ENCODE peak calls at places on chromosomes 6 and 20, in eight cellular contexts. J is stimulated activated CD4-positive, alpha-beta T cell treated with anti-CD3 and anti-CD28 coated beads, Interleukin-15, amount 100 ng/mL, for 24 hours; X is SK-N-SH; I is B cell; K is germinal center; S is progenitor cell of endocrine pancreas; O is cardiac fibroblast; N is T-helper 17 cell. R is an unnamed sample.

GRCh38 chr6:155495011-155495768 is 39.6 kb upstream of the NOX3 start:
- DNase-seq in S (no peak), N (no peak), X (peak), J (no peak), K (no peak), I (no peak), O (peak), R (no peak)

GRCh38 chr6:20861479-20861878 is 327.2 kb downstream of the CDKAL1 start:
- DNase-seq in O (no peak), J (no peak), S (no peak), N (no peak), X (peak), I (no peak), K (no peak), R (no peak)

GRCh38 chr20:38692436-38693411 is 31.6 kb upstream of the SLC32A1 start:
- DNase-seq in S (peak), O (peak), I (peak), X (peak), N (peak), K (peak), J (peak), R (no peak)

GRCh38 chr6:41689171-41690008 is 46.0 kb downstream of the TFEB start:
- DNase-seq in I (no peak), O (peak), S (no peak), K (no peak), J (no peak), X (no peak), N (no peak), R (peak)

GRCh38 chr6:144897441-144897921 is 612.3 kb downstream of the UTRN start:
- DNase-seq in N (no peak), J (no peak), S (no peak), I (no peak), O (peak), X (no peak), K (no peak), R (no peak)

GRCh38 chr20:47392015-47392720 is 35.7 kb upstream of the ZMYND8 start:
- DNase-seq in I (peak), N (no peak), X (peak), K (peak), J (peak), S (no peak), O (peak), R (no peak)

GRCh38 chr6:134466751-134467525 is 149.0 kb upstream of the SGK1 start:
- DNase-seq in X (no peak), S (no peak), N (no peak), O (no peak), K (no peak), J (no peak), I (no peak), R (no peak)

GRCh38 chr20:12984863-12985262 is 23.9 kb upstream of the SPTLC3 start:
- DNase-seq in K (no peak), J (no peak), S (no peak), O (no peak), I (no peak), X (no peak), N (no peak), R (no peak)

GRCh38 chr6:138155443-138155842 is 6.3 kb upstream of the ARFGEF3 start:
- DNase-seq in J (no peak), K (no peak), N (no peak), O (no peak), X (no peak), I (no peak), S (no peak), R (no peak)

GRCh38 chr6:56652994-56653393 is 10.3 kb upstream of the DST start:
- DNase-seq in X (no peak), S (no peak), N (no peak), I (no peak), K (no peak), J (no peak), O (peak), R (no peak)

GRCh38 chr6:93417421-93417996 is 1.9 kb downstream of the EPHA7 start:
- DNase-seq in J (no peak), O (peak), X (peak), I (no peak), N (no peak), S (no peak), K (no peak), R (peak)

R was measured in lower lobe of right lung.